ENCODE peak calls at places on chromosome 11, in eight cellular contexts. V, C, E, I, L, Z, S and W are unnamed samples.

GRCh38 chr11:61683116-61683515 is 2.9 kb downstream of the DAGLA start:
- DNase-seq in I (no peak), L (no peak), S (no peak), Z (no peak), V (no peak), E (no peak), C (no peak), W (no peak)

GRCh38 chr11:10906521-10906920 is 48.7 kb upstream of the ZBED5 start:
- DNase-seq in I (peak), V (no peak), C (no peak), S (no peak), E (no peak), Z (no peak), L (no peak), W (peak)

GRCh38 chr11:27282141-27282590 is 80.8 kb downstream of the CCDC34 start:
- DNase-seq in Z (peak), E (peak), L (peak), I (peak), V (peak), C (no peak), S (peak), W (peak)

GRCh38 chr11:104365676-104366075 is 201.7 kb upstream of the PDGFD start:
- DNase-seq in L (no peak), S (no peak), C (no peak), I (no peak), Z (no peak), E (no peak), V (no peak), W (no peak)

GRCh38 chr11:12090761-12091261 is 19.6 kb upstream of the MICAL2 start:
- DNase-seq in L (no peak), V (no peak), Z (no peak), I (peak), S (no peak), E (no peak), C (peak), W (no peak)

GRCh38 chr11:119688362-119688761 is 40.6 kb downstream of the NECTIN1 start:
- DNase-seq in I (no peak), Z (no peak), C (no peak), L (no peak), V (no peak), E (no peak), S (no peak), W (no peak)

GRCh38 chr11:70544774-70545625 is 146.7 kb downstream of the CTTN start:
- DNase-seq in I (peak), S (no peak), V (no peak), L (no peak), Z (no peak), E (no peak), C (peak), W (no peak)

GRCh38 chr11:46920709-46921108 is 2.4 kb upstream of the LRP4 start:
- DNase-seq in C (no peak), S (peak), L (peak), I (peak), E (peak), Z (peak), V (peak), W (peak)

GRCh38 chr11:111438168-111438567 is 59.1 kb upstream of the POU2AF1 start:
- DNase-seq in E (no peak), Z (no peak), L (no peak), C (no peak), V (no peak), S (no peak), I (no peak), W (no peak)

GRCh38 chr11:22666700-22667439 is 459 bp downstream of the GAS2 start:
- DNase-seq in S (no peak), Z (no peak), C (peak), E (no peak), L (no peak), V (no peak), I (no peak), W (no peak)

GRCh38 chr11:102111011-102111786 is 952 bp downstream of the YAP1 start:
- DNase-seq in C (peak), Z (no peak), I (peak), E (peak), S (no peak), L (peak), V (no peak), W (peak)

GRCh38 chr11:63918576-63919171 is 1.7 kb upstream of the RCOR2 start:
- DNase-seq in E (no peak), V (no peak), S (no peak), I (no peak), C (peak), L (no peak), Z (no peak), W (peak)
- H3K4me3 ChIP-seq in E (peak), V (no peak), S (peak), I (no peak), C (peak), L (peak), Z (peak), W (no peak)

GRCh38 chr11:115525600-115526006 is 21.4 kb upstream of the CADM1 start:
- DNase-seq in V (no peak), L (no peak), I (no peak), C (no peak), E (no peak), S (no peak), Z (no peak), W (no peak)
- TF ChIP-seq CTCF in V (no peak), L (no peak), I (no peak), C (no peak), E (no peak), S (no peak), Z (no peak), W (no peak)

DNA sequence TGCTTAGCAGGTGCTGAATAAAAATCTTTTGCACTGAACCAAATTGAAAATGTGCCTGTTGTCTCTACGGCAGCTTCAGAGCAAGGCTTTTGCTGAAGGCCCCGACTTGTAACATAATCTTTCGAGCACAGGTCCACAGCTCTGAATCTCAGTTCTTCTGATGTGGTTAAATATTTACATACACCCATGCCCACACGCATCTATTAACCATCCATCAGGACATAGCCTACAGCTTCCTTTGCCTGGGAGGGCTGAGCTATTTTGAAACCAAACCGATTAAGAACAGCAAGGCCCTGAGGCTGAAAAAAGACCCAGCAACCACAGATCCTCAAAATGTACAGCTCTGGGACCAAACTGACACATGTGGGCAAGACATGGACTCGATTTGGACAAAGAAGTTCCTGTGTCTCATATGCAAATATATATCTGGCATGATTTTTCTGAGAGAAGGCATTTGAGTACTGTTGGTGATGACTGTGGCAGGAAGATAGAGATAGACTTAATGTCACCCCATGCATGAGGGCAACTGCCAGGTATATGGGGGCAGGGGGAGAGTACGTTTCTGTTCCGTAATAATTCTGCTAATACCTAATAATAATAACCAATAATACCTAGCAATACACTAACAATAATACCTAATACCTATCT is 322.7 kb upstream of the PLET1 start:
- DNase-seq in C (no peak), S (no peak), V (no peak), Z (no peak), E (no peak), I (no peak), L (no peak), W (no peak)
- H3K4me3 ChIP-seq in C (no peak), S (no peak), V (no peak), Z (no peak), E (no peak), I (no peak), L (no peak), W (no peak)

DNA sequence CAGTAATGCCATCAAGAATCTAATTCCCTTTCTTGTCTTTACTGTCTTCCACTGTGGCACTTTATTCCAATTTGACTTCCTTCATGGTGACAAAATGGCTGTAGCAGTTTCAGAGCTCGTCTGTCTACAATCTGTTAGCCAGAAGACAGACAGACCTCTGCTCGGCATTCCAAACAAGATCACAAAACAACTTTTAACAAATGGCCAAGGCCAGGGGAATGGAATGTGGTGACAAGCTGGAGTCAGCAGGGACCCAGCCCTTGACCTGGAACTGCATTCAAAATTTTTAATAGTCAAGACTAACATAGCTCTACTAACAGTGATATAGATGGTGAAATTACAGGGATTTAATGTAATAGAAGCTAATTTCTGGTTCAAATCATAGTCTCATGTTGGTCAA is 637.2 kb downstream of the ETS1 start:
- DNase-seq in V (no peak), I (no peak), L (no peak), S (no peak), Z (no peak), C (no peak), E (no peak), W (no peak)
- TF ChIP-seq CTCF in V (no peak), I (no peak), L (no peak), S (no peak), Z (no peak), C (no peak), E (no peak), W (no peak)

DNA sequence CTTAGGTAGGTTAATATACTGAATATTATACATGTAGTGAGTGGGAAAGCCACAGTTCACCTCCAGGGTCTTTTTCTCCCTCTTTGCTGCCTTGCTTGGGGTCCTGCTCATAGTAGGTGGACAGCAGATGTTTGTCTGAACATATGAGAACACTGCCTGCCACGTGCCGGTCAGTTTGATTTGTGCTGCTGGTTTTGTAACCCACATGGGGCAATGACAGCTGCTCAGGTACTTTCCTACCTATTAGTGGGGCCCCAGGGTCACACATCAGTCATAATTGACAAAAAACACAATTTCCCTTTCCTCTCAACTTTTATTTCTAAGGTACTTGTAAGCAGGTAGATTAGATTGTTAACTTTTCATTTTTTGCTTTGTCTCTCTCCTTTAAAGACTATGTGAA is 43.8 kb downstream of the BMAL1 start:
- DNase-seq in S (no peak), Z (no peak), C (no peak), L (no peak), I (no peak), V (no peak), E (no peak), W (no peak)
- H3K4me3 ChIP-seq in S (no peak), Z (no peak), C (no peak), L (no peak), I (no peak), V (no peak), E (no peak), W (no peak)

GRCh38 chr11:9078113-9079041 is 13.0 kb downstream of the SCUBE2 start:
- DNase-seq in S (peak), Z (no peak), I (no peak), C (no peak), V (no peak), E (no peak), L (peak), W (peak)
- TF ChIP-seq CTCF in S (peak), Z (no peak), I (no peak), C (no peak), V (no peak), E (no peak), L (no peak), W (peak)

GRCh38 chr11:8267831-8268529 is 4.3 kb upstream of the LMO1 start:
- DNase-seq in E (no peak), V (no peak), C (no peak), L (no peak), S (no peak), I (no peak), Z (no peak), W (no peak)
- H3K4me3 ChIP-seq in E (peak), V (no peak), C (no peak), L (peak), S (no peak), I (peak), Z (no peak), W (no peak)